ENCODE peak calls at places on chromosomes 16 and 17, in five cellular contexts. F, R, D, T and L are unnamed samples.

GRCh38 chr16:81443688-81444447 is 740 bp upstream of the CMIP start:
- DNase-seq in F (no peak), R (no peak), D (peak), T (no peak), L (no peak)

GRCh38 chr17:60077672-60078519 is 825 bp downstream of the HEATR6 start:
- DNase-seq in F (peak), R (no peak), D (no peak), T (no peak), L (peak)

GRCh38 chr16:19105891-19106624 is 7.7 kb upstream of the ITPRIPL2 start:
- DNase-seq in F (no peak), R (no peak), D (no peak), T (no peak), L (peak)

GRCh38 chr17:7654832-7655540 is 4.3 kb downstream of the ATP1B2 start:
- DNase-seq in F (peak), R (no peak), D (no peak), T (no peak), L (no peak)

GRCh38 chr16:86231321-86231995 is 278.9 kb upstream of the FOXF1 start:
- DNase-seq in F (no peak), R (no peak), D (no peak), T (no peak), L (no peak)

GRCh38 chr16:89582614-89583196 is 7.1 kb downstream of the CPNE7 start:
- DNase-seq in F (no peak), R (no peak), D (no peak), T (no peak), L (no peak)

GRCh38 chr17:44223574-44224046 is 4.1 kb upstream of the UBTF start:
- DNase-seq in F (no peak), R (no peak), D (no peak), T (no peak), L (no peak)

GRCh38 chr17:12522743-12523181 is 142.9 kb upstream of the MYOCD start:
- DNase-seq in F (peak), R (no peak), D (no peak), T (no peak), L (peak)

GRCh38 chr17:35789044-35789443 is 6.4 kb downstream of the MMP28 start:
- DNase-seq in F (no peak), R (no peak), D (no peak), T (no peak), L (no peak)

GRCh38 chr16:67104061-67104460 is 5.7 kb upstream of the PHAF1 start:
- DNase-seq in F (peak), R (no peak), D (no peak), T (no peak), L (peak)

GRCh38 chr16:80947708-80948615 is 58.7 kb downstream of the CMC2 start:
- DNase-seq in F (no peak), R (no peak), D (no peak), T (no peak), L (peak)

GRCh38 chr17:47877368-47878034 is 18.5 kb upstream of the SP2 start:
- DNase-seq in F (no peak), R (no peak), D (no peak), T (no peak), L (peak)